ENCODE peak calls at places on chromosomes 5 and 9, in seven cellular contexts. One of them, this sample, is unnamed.

GRCh38 chr9:90003046-90003355 is 398.2 kb downstream of the GADD45G start:
- DNase-seq in NCI-H345: no peak
- DNase-seq in fibroblast of mammary gland: no peak
- DNase-seq in trophoblast cell: no peak
- DNase-seq in gastrocnemius medialis: peak; percentile 49
- DNase-seq in ascending aorta: peak; percentile 82
- DNase-seq in NCI-H1105: no peak
- DNase-seq in this sample: no peak

GRCh38 chr5:150789943-150790611 is 11.5 kb downstream of the SMIM3 start:
- DNase-seq in NCI-H345: no peak
- DNase-seq in fibroblast of mammary gland: peak; percentile 100
- DNase-seq in trophoblast cell: peak; percentile 37
- DNase-seq in gastrocnemius medialis: no peak
- DNase-seq in ascending aorta: peak; percentile 85
- DNase-seq in NCI-H1105: no peak
- DNase-seq in this sample: peak; percentile 71

GRCh38 chr5:133754575-133755169 is 142.3 kb upstream of the FSTL4 start:
- DNase-seq in NCI-H345: peak; percentile 4
- DNase-seq in fibroblast of mammary gland: peak; percentile 35
- DNase-seq in trophoblast cell: peak; percentile 68
- DNase-seq in gastrocnemius medialis: peak; percentile 39
- DNase-seq in ascending aorta: no peak
- DNase-seq in NCI-H1105: no peak
- DNase-seq in this sample: no peak

GRCh38 chr5:171121638-171122037 is 187.4 kb upstream of the TLX3 start:
- DNase-seq in NCI-H345: no peak
- DNase-seq in fibroblast of mammary gland: no peak
- DNase-seq in trophoblast cell: no peak
- DNase-seq in gastrocnemius medialis: no peak
- DNase-seq in ascending aorta: no peak
- DNase-seq in NCI-H1105: no peak
- DNase-seq in this sample: no peak

GRCh38 chr5:133396187-133396621 is 216.1 kb downstream of the FSTL4 start:
- DNase-seq in NCI-H345: no peak
- DNase-seq in fibroblast of mammary gland: no peak
- DNase-seq in trophoblast cell: peak; percentile 7
- DNase-seq in gastrocnemius medialis: no peak
- DNase-seq in ascending aorta: peak; percentile 31
- DNase-seq in NCI-H1105: no peak
- DNase-seq in this sample: no peak

GRCh38 chr9:114012126-114012525 is 66.0 kb downstream of the AMBP start:
- DNase-seq in NCI-H345: no peak
- DNase-seq in fibroblast of mammary gland: no peak
- DNase-seq in trophoblast cell: peak; percentile 83
- DNase-seq in gastrocnemius medialis: no peak
- DNase-seq in ascending aorta: no peak
- DNase-seq in NCI-H1105: no peak
- DNase-seq in this sample: no peak

GRCh38 chr5:138965631-138966030 is 90.5 kb upstream of the LRRTM2 start:
- DNase-seq in NCI-H345: no peak
- DNase-seq in fibroblast of mammary gland: no peak
- DNase-seq in trophoblast cell: no peak
- DNase-seq in gastrocnemius medialis: no peak
- DNase-seq in ascending aorta: peak; percentile 12
- DNase-seq in NCI-H1105: no peak
- DNase-seq in this sample: no peak

GRCh38 chr5:95901676-95902646 is 59.7 kb downstream of the ELL2 start:
- DNase-seq in NCI-H345: no peak
- DNase-seq in fibroblast of mammary gland: peak; percentile 85
- DNase-seq in trophoblast cell: peak; percentile 32
- DNase-seq in gastrocnemius medialis: no peak
- DNase-seq in ascending aorta: no peak
- DNase-seq in NCI-H1105: no peak
- DNase-seq in this sample: no peak

GRCh38 chr5:994272-994607 is 14.4 kb upstream of the NKD2 start:
- DNase-seq in NCI-H345: no peak
- DNase-seq in fibroblast of mammary gland: no peak
- DNase-seq in trophoblast cell: no peak
- DNase-seq in gastrocnemius medialis: no peak
- DNase-seq in ascending aorta: no peak
- DNase-seq in NCI-H1105: no peak
- DNase-seq in this sample: no peak

GRCh38 chr9:116234091-116234490 is 80.5 kb downstream of the PAPPA start:
- DNase-seq in NCI-H345: no peak
- DNase-seq in fibroblast of mammary gland: peak; percentile 99
- DNase-seq in trophoblast cell: peak; percentile 59
- DNase-seq in gastrocnemius medialis: no peak
- DNase-seq in ascending aorta: no peak
- DNase-seq in NCI-H1105: no peak
- DNase-seq in this sample: peak; percentile 3

GRCh38 chr9:126938332-126938731 is 23.8 kb downstream of the RALGPS1 start:
- DNase-seq in NCI-H345: no peak
- DNase-seq in fibroblast of mammary gland: no peak
- DNase-seq in trophoblast cell: no peak
- DNase-seq in gastrocnemius medialis: no peak
- DNase-seq in ascending aorta: peak; percentile 55
- DNase-seq in NCI-H1105: no peak
- DNase-seq in this sample: no peak

This sample was measured in GOT3.